ENCODE peak calls at places on chromosomes 12 and 14, in six cellular contexts. One of them, this sample, is unnamed. For H3K4me1 and H3K36me3, the result is how much of the 10 kb centered on the place peaks cover.

GRCh38 chr12:131095826-131096680 is 142.3 kb downstream of the ADGRD1 start:
- DNase-seq in upper lobe of left lung: no peak
- DNase-seq in NT2/D1: no peak
- DNase-seq in GM12878: no peak
- DNase-seq in neural progenitor cell: no peak
- DNase-seq in CD8-positive, alpha-beta T cell: no peak
- DNase-seq in this sample: no peak

GRCh38 chr12:123696209-123696608 is 15.9 kb upstream of the ATP6V0A2 start:
- DNase-seq in upper lobe of left lung: no peak
- DNase-seq in NT2/D1: no peak
- DNase-seq in GM12878: no peak
- DNase-seq in neural progenitor cell: no peak
- DNase-seq in CD8-positive, alpha-beta T cell: no peak
- DNase-seq in this sample: no peak

GRCh38 chr12:10455766-10456165 is 2.6 kb upstream of the KLRC1 start:
- DNase-seq in upper lobe of left lung: no peak
- DNase-seq in NT2/D1: no peak
- DNase-seq in GM12878: no peak
- DNase-seq in neural progenitor cell: no peak
- DNase-seq in CD8-positive, alpha-beta T cell: no peak
- DNase-seq in this sample: no peak

GRCh38 chr14:102319351-102320032 is at the start of gene ZNF839:
- DNase-seq in upper lobe of left lung: peak
- DNase-seq in NT2/D1: peak
- DNase-seq in GM12878: no peak
- DNase-seq in neural progenitor cell: peak
- DNase-seq in CD8-positive, alpha-beta T cell: peak
- DNase-seq in this sample: peak

GRCh38 chr14:54001189-54001878 is 44.7 kb upstream of the BMP4 start:
- DNase-seq in upper lobe of left lung: no peak
- DNase-seq in NT2/D1: no peak
- DNase-seq in GM12878: no peak
- DNase-seq in neural progenitor cell: peak
- DNase-seq in CD8-positive, alpha-beta T cell: no peak
- DNase-seq in this sample: no peak

GRCh38 chr14:28676481-28676880 is 90.1 kb upstream of the FOXG1 start:
- DNase-seq in upper lobe of left lung: no peak
- DNase-seq in NT2/D1: no peak
- DNase-seq in GM12878: no peak
- DNase-seq in neural progenitor cell: no peak
- DNase-seq in CD8-positive, alpha-beta T cell: no peak
- DNase-seq in this sample: no peak

GRCh38 chr12:30568453-30568852 is 127.2 kb downstream of the IPO8 start:
- DNase-seq in upper lobe of left lung: no peak
- DNase-seq in NT2/D1: no peak
- DNase-seq in GM12878: no peak
- DNase-seq in neural progenitor cell: no peak
- DNase-seq in CD8-positive, alpha-beta T cell: no peak
- DNase-seq in this sample: no peak

GRCh38 chr12:121802485-121802842 is 1.3 kb upstream of the SETD1B start:
- DNase-seq in upper lobe of left lung: no peak
- DNase-seq in NT2/D1: no peak
- DNase-seq in GM12878: no peak
- DNase-seq in neural progenitor cell: no peak
- DNase-seq in CD8-positive, alpha-beta T cell: no peak
- DNase-seq in this sample: no peak

GRCh38 chr12:113651662-113652061 is 180.0 kb upstream of the LHX5 start:
- DNase-seq in upper lobe of left lung: no peak
- DNase-seq in NT2/D1: no peak
- DNase-seq in GM12878: no peak
- DNase-seq in neural progenitor cell: no peak
- DNase-seq in CD8-positive, alpha-beta T cell: no peak
- DNase-seq in this sample: no peak
- H3K4me1 ChIP-seq in upper lobe of left lung: under half
- H3K4me1 ChIP-seq in NT2/D1: under half
- H3K4me1 ChIP-seq in GM12878: under half
- H3K4me1 ChIP-seq in neural progenitor cell: under half
- H3K4me1 ChIP-seq in CD8-positive, alpha-beta T cell: under half
- H3K4me1 ChIP-seq in this sample: under half

GRCh38 chr14:23066368-23066767 is 9.0 kb upstream of the CDH24 start:
- DNase-seq in upper lobe of left lung: no peak
- DNase-seq in NT2/D1: no peak
- DNase-seq in GM12878: no peak
- DNase-seq in neural progenitor cell: no peak
- DNase-seq in CD8-positive, alpha-beta T cell: no peak
- DNase-seq in this sample: no peak
- H3K36me3 ChIP-seq in upper lobe of left lung: half or more
- H3K36me3 ChIP-seq in NT2/D1: half or more
- H3K36me3 ChIP-seq in GM12878: under half
- H3K36me3 ChIP-seq in neural progenitor cell: under half
- H3K36me3 ChIP-seq in CD8-positive, alpha-beta T cell: half or more
- H3K36me3 ChIP-seq in this sample: half or more

GRCh38 chr14:39469094-39469710 is 37.0 kb upstream of the FBXO33 start:
- DNase-seq in upper lobe of left lung: no peak
- DNase-seq in NT2/D1: no peak
- DNase-seq in GM12878: no peak
- DNase-seq in neural progenitor cell: peak
- DNase-seq in CD8-positive, alpha-beta T cell: peak
- DNase-seq in this sample: peak

GRCh38 chr14:39472078-39472477 is 39.8 kb upstream of the FBXO33 start:
- DNase-seq in upper lobe of left lung: no peak
- DNase-seq in NT2/D1: no peak
- DNase-seq in GM12878: no peak
- DNase-seq in neural progenitor cell: no peak
- DNase-seq in CD8-positive, alpha-beta T cell: no peak
- DNase-seq in this sample: no peak

DNA sequence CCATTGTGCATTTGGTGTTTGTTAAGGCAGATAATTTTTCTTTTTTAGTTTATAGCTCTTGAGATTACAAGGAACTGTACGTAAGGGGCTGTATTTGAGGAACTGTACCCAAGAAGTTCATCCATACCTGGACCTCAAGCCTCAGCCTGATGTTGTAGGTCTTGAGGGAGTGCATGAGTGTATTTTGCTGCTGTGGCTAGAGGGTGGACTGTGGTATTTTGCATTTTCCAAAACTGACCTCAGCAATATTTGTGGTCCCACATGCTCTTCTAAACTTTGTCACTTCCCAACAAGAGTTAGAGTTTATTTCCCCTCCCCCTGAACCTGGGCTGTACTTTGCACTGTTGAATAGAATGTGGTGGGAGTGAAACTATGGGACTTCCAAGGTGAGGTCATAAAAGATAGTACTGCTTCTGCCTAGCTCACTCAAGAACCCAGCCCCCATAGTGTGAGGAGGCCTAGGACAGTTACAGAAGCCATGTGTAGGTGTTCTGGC is 42.2 kb upstream of the FBXO33 start:
- DNase-seq in upper lobe of left lung: no peak
- DNase-seq in NT2/D1: no peak
- DNase-seq in GM12878: no peak
- DNase-seq in neural progenitor cell: no peak
- DNase-seq in CD8-positive, alpha-beta T cell: no peak
- DNase-seq in this sample: no peak
- H3K4me3 ChIP-seq in upper lobe of left lung: no peak
- H3K4me3 ChIP-seq in NT2/D1: no peak
- H3K4me3 ChIP-seq in GM12878: no peak
- H3K4me3 ChIP-seq in neural progenitor cell: no peak
- H3K4me3 ChIP-seq in CD8-positive, alpha-beta T cell: no peak
- H3K4me3 ChIP-seq in this sample: no peak

GRCh38 chr12:2352203-2352602 is 299.4 kb downstream of the CACNA1C start:
- DNase-seq in upper lobe of left lung: no peak
- DNase-seq in NT2/D1: no peak
- DNase-seq in GM12878: no peak
- DNase-seq in neural progenitor cell: no peak
- DNase-seq in CD8-positive, alpha-beta T cell: no peak
- DNase-seq in this sample: no peak
- H3K4me1 ChIP-seq in upper lobe of left lung: under half
- H3K4me1 ChIP-seq in NT2/D1: under half
- H3K4me1 ChIP-seq in GM12878: under half
- H3K4me1 ChIP-seq in neural progenitor cell: under half
- H3K4me1 ChIP-seq in CD8-positive, alpha-beta T cell: under half
- H3K4me1 ChIP-seq in this sample: under half

GRCh38 chr14:52871606-52872005 is 79.2 kb downstream of the FERMT2 start:
- DNase-seq in upper lobe of left lung: no peak
- DNase-seq in NT2/D1: no peak
- DNase-seq in GM12878: no peak
- DNase-seq in neural progenitor cell: no peak
- DNase-seq in CD8-positive, alpha-beta T cell: no peak
- DNase-seq in this sample: no peak
- H3K36me3 ChIP-seq in upper lobe of left lung: under half
- H3K36me3 ChIP-seq in NT2/D1: half or more
- H3K36me3 ChIP-seq in GM12878: under half
- H3K36me3 ChIP-seq in neural progenitor cell: under half
- H3K36me3 ChIP-seq in CD8-positive, alpha-beta T cell: under half
- H3K36me3 ChIP-seq in this sample: under half

GRCh38 chr14:93317200-93317599 is 15.6 kb downstream of the BTBD7 start:
- DNase-seq in upper lobe of left lung: no peak
- DNase-seq in NT2/D1: no peak
- DNase-seq in GM12878: no peak
- DNase-seq in neural progenitor cell: no peak
- DNase-seq in CD8-positive, alpha-beta T cell: no peak
- DNase-seq in this sample: no peak

GRCh38 chr14:93316716-93317115 is 16.1 kb downstream of the BTBD7 start:
- DNase-seq in upper lobe of left lung: no peak
- DNase-seq in NT2/D1: no peak
- DNase-seq in GM12878: no peak
- DNase-seq in neural progenitor cell: no peak
- DNase-seq in CD8-positive, alpha-beta T cell: no peak
- DNase-seq in this sample: no peak

GRCh38 chr14:93318927-93319326 is 13.9 kb downstream of the BTBD7 start:
- DNase-seq in upper lobe of left lung: no peak
- DNase-seq in NT2/D1: no peak
- DNase-seq in GM12878: no peak
- DNase-seq in neural progenitor cell: no peak
- DNase-seq in CD8-positive, alpha-beta T cell: no peak
- DNase-seq in this sample: no peak

GRCh38 chr14:93319494-93319893 is 13.3 kb downstream of the BTBD7 start:
- DNase-seq in upper lobe of left lung: no peak
- DNase-seq in NT2/D1: no peak
- DNase-seq in GM12878: no peak
- DNase-seq in neural progenitor cell: no peak
- DNase-seq in CD8-positive, alpha-beta T cell: no peak
- DNase-seq in this sample: no peak

DNA sequence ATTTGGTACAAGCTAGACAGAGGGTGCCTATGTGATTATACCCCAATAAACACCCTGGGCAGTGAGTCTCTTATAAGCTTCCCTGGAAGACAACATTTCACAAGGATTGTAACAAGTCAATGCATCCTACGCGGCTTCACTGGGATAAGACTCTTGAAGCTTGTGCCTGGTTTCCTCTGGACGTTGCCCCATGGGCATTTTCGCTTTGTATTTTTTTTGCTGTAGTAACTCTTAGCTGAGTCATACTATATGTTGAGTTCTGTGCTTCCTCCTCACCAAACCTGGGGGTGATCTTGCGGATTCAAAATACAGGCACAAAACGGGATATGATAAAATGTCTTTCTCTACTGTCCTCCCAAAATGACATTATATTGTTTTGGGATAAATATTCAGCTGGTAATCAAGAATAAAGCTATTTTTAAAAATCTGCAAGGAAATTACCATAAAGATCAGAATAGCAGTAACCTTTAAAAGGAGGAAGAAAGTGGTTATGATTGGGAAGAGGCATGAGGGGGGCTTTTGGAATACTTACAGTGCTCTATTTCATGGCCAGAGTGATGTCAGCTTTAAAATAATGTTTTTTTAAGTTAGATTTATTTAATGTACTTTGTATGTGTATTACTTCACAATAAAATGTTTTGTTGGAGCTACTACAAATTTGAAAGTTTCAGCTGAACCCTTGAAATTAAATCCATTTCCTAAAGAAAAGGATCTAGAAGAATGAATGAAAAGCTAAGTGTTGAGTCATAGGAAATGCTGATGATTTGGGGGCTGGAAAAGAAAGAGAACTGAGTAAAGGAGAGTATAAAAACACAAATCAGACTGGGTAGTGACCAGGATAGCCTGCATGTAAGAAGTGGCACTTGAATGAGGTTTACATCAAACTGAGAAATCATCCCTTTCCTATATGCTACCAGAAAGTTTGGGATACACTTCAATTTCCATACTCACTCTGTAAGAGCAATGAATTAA is 14.7 kb downstream of the BTBD7 start:
- DNase-seq in upper lobe of left lung: no peak
- DNase-seq in NT2/D1: no peak
- DNase-seq in GM12878: no peak
- DNase-seq in neural progenitor cell: no peak
- DNase-seq in CD8-positive, alpha-beta T cell: no peak
- DNase-seq in this sample: no peak
- H3K4me3 ChIP-seq in upper lobe of left lung: no peak
- H3K4me3 ChIP-seq in NT2/D1: no peak
- H3K4me3 ChIP-seq in GM12878: no peak
- H3K4me3 ChIP-seq in neural progenitor cell: no peak
- H3K4me3 ChIP-seq in CD8-positive, alpha-beta T cell: no peak
- H3K4me3 ChIP-seq in this sample: no peak

GRCh38 chr12:46402451-46402850 is 29.9 kb upstream of the SLC38A2 start:
- DNase-seq in upper lobe of left lung: no peak
- DNase-seq in NT2/D1: no peak
- DNase-seq in GM12878: no peak
- DNase-seq in neural progenitor cell: no peak
- DNase-seq in CD8-positive, alpha-beta T cell: no peak
- DNase-seq in this sample: peak
- H3K4me1 ChIP-seq in upper lobe of left lung: under half
- H3K4me1 ChIP-seq in NT2/D1: under half
- H3K4me1 ChIP-seq in GM12878: under half
- H3K4me1 ChIP-seq in neural progenitor cell: under half
- H3K4me1 ChIP-seq in CD8-positive, alpha-beta T cell: under half
- H3K4me1 ChIP-seq in this sample: under half

GRCh38 chr14:103496776-103497175 is 25.9 kb downstream of the CKB start:
- DNase-seq in upper lobe of left lung: no peak
- DNase-seq in NT2/D1: no peak
- DNase-seq in GM12878: no peak
- DNase-seq in neural progenitor cell: no peak
- DNase-seq in CD8-positive, alpha-beta T cell: no peak
- DNase-seq in this sample: no peak
- H3K36me3 ChIP-seq in upper lobe of left lung: under half
- H3K36me3 ChIP-seq in NT2/D1: half or more
- H3K36me3 ChIP-seq in GM12878: under half
- H3K36me3 ChIP-seq in neural progenitor cell: under half
- H3K36me3 ChIP-seq in CD8-positive, alpha-beta T cell: under half
- H3K36me3 ChIP-seq in this sample: under half

DNA sequence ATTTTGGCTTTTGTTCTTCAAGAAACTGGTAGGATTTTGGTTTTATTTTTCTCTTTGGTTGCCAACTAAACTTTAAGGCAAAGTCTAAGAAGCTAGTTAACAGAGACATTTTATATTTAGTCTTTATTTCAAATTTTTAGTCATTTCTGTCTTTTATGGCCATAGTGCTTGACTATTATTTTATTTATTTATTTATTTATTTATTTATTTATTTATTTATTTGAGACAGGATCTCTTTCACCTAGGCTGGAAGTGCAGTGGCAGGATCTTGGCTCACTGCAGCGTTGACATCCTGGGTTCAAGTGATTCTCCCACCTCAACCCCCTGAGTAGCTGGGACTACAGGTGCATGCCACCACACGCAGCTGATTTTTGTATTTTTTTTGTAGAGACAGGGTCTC is 3.1 kb downstream of the MON2 start:
- DNase-seq in upper lobe of left lung: no peak
- DNase-seq in NT2/D1: no peak
- DNase-seq in GM12878: no peak
- DNase-seq in neural progenitor cell: no peak
- DNase-seq in CD8-positive, alpha-beta T cell: no peak
- DNase-seq in this sample: no peak
- H3K4me3 ChIP-seq in upper lobe of left lung: no peak
- H3K4me3 ChIP-seq in NT2/D1: no peak
- H3K4me3 ChIP-seq in GM12878: peak
- H3K4me3 ChIP-seq in neural progenitor cell: no peak
- H3K4me3 ChIP-seq in CD8-positive, alpha-beta T cell: no peak
- H3K4me3 ChIP-seq in this sample: peak

GRCh38 chr14:104707629-104708595 is 16.1 kb upstream of the ADSS1 start:
- DNase-seq in upper lobe of left lung: peak
- DNase-seq in NT2/D1: no peak
- DNase-seq in GM12878: no peak
- DNase-seq in neural progenitor cell: peak
- DNase-seq in CD8-positive, alpha-beta T cell: no peak
- DNase-seq in this sample: no peak
- H3K4me1 ChIP-seq in upper lobe of left lung: under half
- H3K4me1 ChIP-seq in NT2/D1: under half
- H3K4me1 ChIP-seq in GM12878: under half
- H3K4me1 ChIP-seq in neural progenitor cell: under half
- H3K4me1 ChIP-seq in CD8-positive, alpha-beta T cell: under half
- H3K4me1 ChIP-seq in this sample: under half

This sample was measured in HAP-1.